ENCODE peak calls at places on chromosomes 16 and 17, in four cellular contexts. S is psoas muscle, Z is dorsolateral prefrontal cortex, O is astrocyte of the spinal cord. N is an unnamed sample.

GRCh38 chr17:7354262-7354781 is 634 bp upstream of the TMEM95 start:
- DNase-seq in O (peak; percentile 48), S (no peak), Z (no peak), N (no peak)

GRCh38 chr17:50865060-50865867 is 890 bp downstream of the TOB1 start:
- DNase-seq in O (peak; percentile 38), S (peak; percentile 79), Z (peak; percentile 59), N (no peak)

GRCh38 chr16:6725634-6726331 is 606.9 kb upstream of the RBFOX1 start:
- DNase-seq in O (no peak), S (no peak), Z (no peak), N (no peak)

GRCh38 chr16:47136101-47136820 is 7.5 kb downstream of the NETO2 start:
- DNase-seq in S (no peak), Z (no peak), O (peak; percentile 31), N (no peak)

GRCh38 chr17:42679001-42679491 is 2.3 kb upstream of the PLEKHH3 start:
- DNase-seq in O (peak; percentile 53), S (no peak), Z (no peak), N (no peak)

GRCh38 chr17:17798010-17798556 is 38.7 kb downstream of the SREBF1 start:
- DNase-seq in Z (no peak), O (no peak), S (no peak), N (no peak)

GRCh38 chr16:50208460-50208931 is 55.4 kb downstream of the TENT4B start:
- DNase-seq in O (peak; percentile 64), S (no peak), Z (no peak), N (no peak)

GRCh38 chr17:33291248-33292183 is 1.6 kb downstream of the ASIC2 start:
- DNase-seq in Z (peak; percentile 67), S (peak; percentile 20), O (peak; percentile 24), N (no peak)

GRCh38 chr17:78898947-78899346 is 4.1 kb downstream of the CEP295NL start:
- DNase-seq in O (no peak), Z (no peak), S (no peak), N (no peak)
- TF ChIP-seq CTCF in O (no peak), Z (no peak), S (no peak), N (no peak)

GRCh38 chr17:2086306-2086705 is 31.4 kb downstream of the HIC1 start:
- DNase-seq in O (no peak), S (no peak), Z (no peak), N (no peak)

GRCh38 chr17:2090210-2090641 is 35.3 kb downstream of the HIC1 start:
- DNase-seq in Z (no peak), O (no peak), S (no peak), N (no peak)

GRCh38 chr17:2087597-2088211 is 32.8 kb downstream of the HIC1 start:
- DNase-seq in S (no peak), Z (no peak), O (no peak), N (peak; percentile 85)

GRCh38 chr17:2090804-2091534 is 36.1 kb downstream of the HIC1 start:
- DNase-seq in O (peak; percentile 94), Z (no peak), S (peak; percentile 67), N (no peak)

GRCh38 chr17:2089021-2089422 is 34.1 kb downstream of the HIC1 start:
- DNase-seq in O (peak; percentile 76), Z (no peak), S (no peak), N (no peak)
- H3K4me3 ChIP-seq in O (peak overlapping the region; percentile 8), Z (peak overlapping the region; percentile 41), S (peak overlapping the region; percentile 48), N (peak overlapping the region; percentile 28)

GRCh38 chr16:25109643-25110042 is 1.9 kb upstream of the LCMT1 start:
- DNase-seq in S (peak; percentile 60), O (peak; percentile 92), Z (no peak), N (no peak)

GRCh38 chr16:25108054-25108453 is 3.5 kb upstream of the LCMT1 start:
- DNase-seq in Z (no peak), O (no peak), S (no peak), N (no peak)

GRCh38 chr16:25107466-25107792 is 4.1 kb upstream of the LCMT1 start:
- DNase-seq in O (no peak), S (no peak), Z (no peak), N (no peak)

GRCh38 chr16:25110392-25110947 is 1.1 kb upstream of the LCMT1 start:
- DNase-seq in S (no peak), Z (no peak), O (no peak), N (no peak)

DNA sequence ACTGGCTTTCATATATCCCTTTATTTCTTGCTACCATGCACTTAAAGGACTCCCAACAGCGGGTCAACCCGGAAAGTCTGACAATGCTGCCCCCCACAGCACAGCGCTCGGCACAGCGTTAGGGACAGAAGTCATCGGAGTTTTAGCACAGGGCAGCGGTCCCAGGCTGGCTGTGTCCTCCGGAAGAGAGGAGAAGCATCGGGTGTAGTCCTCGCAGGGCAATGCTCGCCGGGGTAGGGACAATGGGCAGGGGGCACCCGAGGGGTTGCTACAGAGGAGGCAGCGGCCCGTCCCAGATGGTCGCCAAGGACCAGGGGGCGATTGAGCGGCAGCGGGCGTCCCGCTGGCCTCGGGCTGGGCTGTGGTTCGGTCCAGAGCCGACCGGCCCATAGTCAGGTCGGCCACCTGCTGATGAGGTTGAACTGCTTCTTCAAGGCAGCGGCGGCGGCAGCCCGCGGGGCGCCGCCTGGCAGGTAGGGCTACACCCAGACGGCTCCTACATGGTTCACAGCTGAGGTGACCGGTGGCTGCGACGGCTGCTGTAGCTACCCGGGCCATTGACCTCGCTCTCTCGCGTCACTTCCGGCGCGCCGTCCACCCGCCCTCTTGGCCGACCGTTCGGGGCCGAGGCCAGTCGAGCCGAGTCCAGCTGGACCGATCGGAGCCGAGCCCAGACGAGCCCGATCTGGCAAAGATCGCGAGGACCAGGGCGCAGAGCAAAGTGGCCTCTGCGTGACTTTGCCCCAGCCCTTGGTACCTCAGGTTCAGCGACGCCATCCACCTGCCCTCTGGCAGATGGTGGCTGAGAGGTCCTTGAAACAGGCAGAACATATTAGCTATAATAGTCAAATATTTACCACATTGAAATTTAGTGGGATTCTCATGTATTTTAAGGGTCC is 4.7 kb upstream of the LCMT1 start:
- DNase-seq in O (peak; percentile 85), S (peak; percentile 97), Z (peak; percentile 97), N (no peak)
- TF ChIP-seq CTCF in O (peak; percentile 16), S (peak; percentile 35), Z (no peak), N (peak; percentile 34)

GRCh38 chr16:9363520-9363919 is 272.1 kb downstream of the HAPSTR1 start:
- DNase-seq in O (no peak), Z (no peak), S (no peak), N (no peak)

GRCh38 chr16:9360075-9360474 is 268.6 kb downstream of the HAPSTR1 start:
- DNase-seq in S (no peak), O (no peak), Z (no peak), N (no peak)

GRCh38 chr16:9362050-9362449 is 270.6 kb downstream of the HAPSTR1 start:
- DNase-seq in O (no peak), S (no peak), Z (no peak), N (no peak)

GRCh38 chr16:9351841-9352434 is 260.5 kb downstream of the HAPSTR1 start:
- DNase-seq in Z (no peak), O (no peak), S (no peak), N (no peak)

GRCh38 chr16:9357829-9358228 is 266.4 kb downstream of the HAPSTR1 start:
- DNase-seq in Z (no peak), S (no peak), O (no peak), N (no peak)
- H3K4me3 ChIP-seq in Z (no peak overlapping the region), S (no peak overlapping the region), O (no peak overlapping the region), N (no peak overlapping the region)

GRCh38 chr17:80773243-80773991 is 218.2 kb upstream of the CHMP6 start:
- DNase-seq in S (peak; percentile 72), O (peak; percentile 46), Z (peak; percentile 85), N (no peak)
- TF ChIP-seq CTCF in S (no peak), O (peak; percentile 15), Z (no peak), N (no peak)

GRCh38 chr16:75247249-75247648 is 4.2 kb downstream of the BCAR1 start:
- DNase-seq in O (no peak), Z (peak; percentile 90), S (no peak), N (no peak)

GRCh38 chr16:75246504-75247205 is 4.8 kb downstream of the BCAR1 start:
- DNase-seq in Z (no peak), S (no peak), O (peak; percentile 79), N (no peak)

GRCh38 chr16:75244225-75244792 is 7.1 kb downstream of the BCAR1 start:
- DNase-seq in O (peak; percentile 59), S (no peak), Z (peak; percentile 48), N (no peak)

GRCh38 chr16:75243667-75244224 is 7.7 kb downstream of the BCAR1 start:
- DNase-seq in Z (no peak), S (no peak), O (no peak), N (no peak)

GRCh38 chr16:75244844-75245758 is 6.3 kb downstream of the BCAR1 start:
- DNase-seq in Z (peak; percentile 98), S (peak; percentile 90), O (peak; percentile 99), N (no peak)
- H3K4me3 ChIP-seq in Z (peak overlapping the region; percentile 16), S (peak overlapping the region; percentile 48), O (no peak overlapping the region), N (no peak overlapping the region)

GRCh38 chr17:5078106-5079028 is at the start of gene ZFP3:
- DNase-seq in O (peak; percentile 82), Z (peak; percentile 91), S (peak; percentile 92), N (peak; percentile 68)
- TF ChIP-seq CTCF in O (peak; percentile 6), Z (no peak), S (peak; percentile 12), N (peak; percentile 44)

GRCh38 chr16:61263400-61263799 is 772.8 kb downstream of the CDH8 start:
- DNase-seq in Z (no peak), O (no peak), S (no peak), N (no peak)
- H3K4me3 ChIP-seq in Z (no peak overlapping the region), O (no peak overlapping the region), S (no peak overlapping the region), N (no peak overlapping the region)

GRCh38 chr16:85472514-85472913 is 140.6 kb upstream of the GSE1 start:
- DNase-seq in Z (no peak), O (no peak), S (no peak), N (no peak)

GRCh38 chr16:85474808-85475207 is 138.3 kb upstream of the GSE1 start:
- DNase-seq in O (no peak), Z (no peak), S (no peak), N (no peak)

GRCh38 chr16:85473326-85473725 is 139.8 kb upstream of the GSE1 start:
- DNase-seq in S (no peak), Z (no peak), O (no peak), N (no peak)

GRCh38 chr16:85475233-85475632 is 137.9 kb upstream of the GSE1 start:
- DNase-seq in O (no peak), S (no peak), Z (no peak), N (no peak)

GRCh38 chr16:85473909-85474640 is 139.0 kb upstream of the GSE1 start:
- DNase-seq in S (peak; percentile 44), O (no peak), Z (no peak), N (no peak)
- TF ChIP-seq CTCF in S (peak; percentile 13), O (no peak), Z (no peak), N (no peak)